ENCODE peak calls at places on chromosome 12, in seven cellular contexts. Y, Q, V, O, U, L and K are unnamed samples.

GRCh38 chr12:39619316-39619659 is 315 bp downstream of the ABCD2 start:
- DNase-seq in Q (peak), Y (peak), V (no peak), L (no peak), U (no peak), O (no peak), K (no peak)

GRCh38 chr12:56803750-56804149 is 40.6 kb downstream of the HSD17B6 start:
- DNase-seq in Q (no peak), Y (peak), U (no peak), O (no peak), L (no peak), V (no peak), K (no peak)

GRCh38 chr12:96314723-96315122 is 85.5 kb downstream of the CDK17 start:
- DNase-seq in O (no peak), L (no peak), Y (no peak), V (no peak), U (no peak), Q (no peak), K (no peak)

GRCh38 chr12:13744566-13744965 is 236.8 kb downstream of the GRIN2B start:
- DNase-seq in V (no peak), Q (no peak), U (no peak), L (no peak), Y (no peak), O (no peak), K (no peak)

GRCh38 chr12:4140607-4141301 is 132.8 kb upstream of the CCND2 start:
- DNase-seq in L (no peak), U (no peak), V (no peak), Q (no peak), Y (no peak), O (no peak), K (no peak)

GRCh38 chr12:108804361-108804949 is 52.9 kb downstream of the SSH1 start:
- DNase-seq in L (no peak), Q (no peak), U (no peak), V (no peak), O (no peak), Y (no peak), K (no peak)

GRCh38 chr12:112616469-112617190 is 174.9 kb upstream of the RPH3A start:
- DNase-seq in U (no peak), L (no peak), O (no peak), Q (no peak), Y (no peak), V (no peak), K (no peak)

GRCh38 chr12:128531153-128531552 is 264.2 kb downstream of the TMEM132C start:
- DNase-seq in L (no peak), V (no peak), Y (no peak), U (no peak), Q (no peak), O (no peak), K (no peak)

GRCh38 chr12:52798003-52798670 is 2.2 kb upstream of the KRT3 start:
- DNase-seq in L (no peak), O (peak), Q (no peak), U (no peak), Y (no peak), V (no peak), K (peak)

GRCh38 chr12:46657416-46658411 is 168.1 kb downstream of the SLC38A4 start:
- DNase-seq in Y (no peak), Q (no peak), L (no peak), O (no peak), V (no peak), U (no peak), K (no peak)

GRCh38 chr12:57852195-57852594 is 5.7 kb upstream of the CTDSP2 start:
- DNase-seq in L (no peak), Y (peak), V (no peak), U (no peak), Q (no peak), O (no peak), K (no peak)

GRCh38 chr12:15522574-15523187 is 200.4 kb downstream of the PTPRO start:
- DNase-seq in V (no peak), Y (no peak), Q (no peak), L (no peak), U (no peak), O (peak), K (no peak)

GRCh38 chr12:104763163-104763805 is 194.8 kb downstream of the SLC41A2 start:
- DNase-seq in Y (no peak), Q (no peak), V (no peak), L (no peak), U (no peak), O (peak), K (no peak)

GRCh38 chr12:94721173-94721572 is 70.8 kb upstream of the TMCC3 start:
- DNase-seq in V (no peak), L (no peak), Y (no peak), U (no peak), O (no peak), Q (no peak), K (no peak)

GRCh38 chr12:123075591-123076171 is 75.2 kb downstream of the PITPNM2 start:
- DNase-seq in Y (no peak), V (peak), O (no peak), L (peak), Q (peak), U (no peak), K (no peak)

GRCh38 chr12:45286621-45287020 is 70.7 kb downstream of the ANO6 start:
- DNase-seq in V (no peak), L (no peak), O (no peak), Q (no peak), U (no peak), Y (no peak), K (no peak)

GRCh38 chr12:93960521-93960920 is 187.9 kb upstream of the PLXNC1 start:
- DNase-seq in U (no peak), Q (no peak), Y (no peak), O (no peak), L (no peak), V (no peak), K (no peak)

GRCh38 chr12:49059385-49060232 is 985 bp downstream of the KMT2D start:
- DNase-seq in V (no peak), L (no peak), U (no peak), O (no peak), Y (no peak), Q (peak), K (no peak)

GRCh38 chr12:1130571-1130970 is 139.5 kb downstream of the ERC1 start:
- DNase-seq in L (no peak), Q (no peak), O (no peak), V (no peak), U (no peak), Y (no peak), K (no peak)

GRCh38 chr12:12445165-12445881 is 88.4 kb downstream of the BORCS5 start:
- DNase-seq in V (no peak), Y (no peak), Q (no peak), O (no peak), U (no peak), L (no peak), K (no peak)

GRCh38 chr12:6662602-6662905 is 365 bp downstream of the ING4 start:
- DNase-seq in U (no peak), Q (no peak), L (no peak), V (no peak), Y (no peak), O (no peak), K (no peak)